ENCODE peak calls at places on chromosome 20, in four cellular contexts. W, J, Q and V are unnamed samples.

GRCh38 chr20:2217857-2218529 is 77.8 kb upstream of the TGM3 start:
- DNase-seq in J (no peak), Q (no peak), W (no peak), V (no peak)

GRCh38 chr20:37341632-37342031 is 4.3 kb upstream of the SRC start:
- DNase-seq in Q (no peak), J (no peak), W (no peak), V (no peak)

GRCh38 chr20:44111712-44112335 is 75.2 kb downstream of the JPH2 start:
- DNase-seq in J (peak), Q (no peak), W (peak), V (no peak)

GRCh38 chr20:49545572-49545971 is 22.4 kb downstream of the PTGIS start:
- DNase-seq in J (no peak), W (no peak), Q (no peak), V (no peak)

GRCh38 chr20:38489181-38489580 is 16.5 kb downstream of the RALGAPB start:
- DNase-seq in J (no peak), W (no peak), Q (no peak), V (no peak)

GRCh38 chr20:59016795-59017492 is 2.3 kb upstream of the TUBB1 start:
- DNase-seq in Q (no peak), J (no peak), W (peak), V (peak)

GRCh38 chr20:23879811-23880374 is 345 bp upstream of the CST5 start:
- DNase-seq in J (no peak), Q (no peak), W (no peak), V (no peak)

GRCh38 chr20:52001999-52002666 is 189.4 kb downstream of the ZFP64 start:
- DNase-seq in J (peak), W (peak), Q (no peak), V (no peak)

GRCh38 chr20:25484911-25485511 is 77.5 kb downstream of the GINS1 start:
- DNase-seq in Q (no peak), J (peak), W (peak), V (no peak)

GRCh38 chr20:25487306-25487705 is 79.8 kb downstream of the GINS1 start:
- DNase-seq in Q (no peak), W (no peak), J (no peak), V (no peak)

GRCh38 chr20:25487975-25488374 is 80.5 kb downstream of the GINS1 start:
- DNase-seq in Q (no peak), W (no peak), J (no peak), V (no peak)

GRCh38 chr20:25485872-25486271 is 78.4 kb downstream of the GINS1 start:
- DNase-seq in Q (no peak), W (no peak), J (no peak), V (no peak)

GRCh38 chr20:25486377-25486776 is 78.9 kb downstream of the GINS1 start:
- DNase-seq in Q (no peak), W (peak), J (peak), V (no peak)
- TF ChIP-seq CTCF in Q (no peak), W (no peak), J (peak), V (no peak)

DNA sequence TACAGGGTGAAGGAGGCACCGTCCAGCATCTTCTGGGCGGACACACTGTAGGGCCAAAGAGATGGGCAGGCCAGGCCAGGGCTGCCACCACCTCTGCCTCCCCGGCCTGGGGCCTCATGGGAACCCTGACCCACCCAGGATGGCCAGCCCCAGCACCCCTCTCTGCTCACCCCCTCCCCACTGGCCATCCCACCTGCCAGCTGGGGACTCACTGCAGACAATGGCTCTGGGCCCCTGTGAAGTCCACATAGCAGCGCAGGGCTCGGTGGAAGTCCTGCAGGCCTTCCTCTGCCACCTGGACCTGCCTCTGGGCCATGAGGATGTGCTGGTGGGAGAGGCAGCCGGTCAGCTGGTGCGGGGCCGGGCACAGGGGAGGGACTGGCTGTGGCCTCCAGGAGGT is 3.6 kb upstream of the C20orf144 start:
- DNase-seq in W (no peak), Q (no peak), J (no peak), V (no peak)
- TF ChIP-seq CTCF in W (no peak), Q (no peak), J (no peak), V (no peak)

DNA sequence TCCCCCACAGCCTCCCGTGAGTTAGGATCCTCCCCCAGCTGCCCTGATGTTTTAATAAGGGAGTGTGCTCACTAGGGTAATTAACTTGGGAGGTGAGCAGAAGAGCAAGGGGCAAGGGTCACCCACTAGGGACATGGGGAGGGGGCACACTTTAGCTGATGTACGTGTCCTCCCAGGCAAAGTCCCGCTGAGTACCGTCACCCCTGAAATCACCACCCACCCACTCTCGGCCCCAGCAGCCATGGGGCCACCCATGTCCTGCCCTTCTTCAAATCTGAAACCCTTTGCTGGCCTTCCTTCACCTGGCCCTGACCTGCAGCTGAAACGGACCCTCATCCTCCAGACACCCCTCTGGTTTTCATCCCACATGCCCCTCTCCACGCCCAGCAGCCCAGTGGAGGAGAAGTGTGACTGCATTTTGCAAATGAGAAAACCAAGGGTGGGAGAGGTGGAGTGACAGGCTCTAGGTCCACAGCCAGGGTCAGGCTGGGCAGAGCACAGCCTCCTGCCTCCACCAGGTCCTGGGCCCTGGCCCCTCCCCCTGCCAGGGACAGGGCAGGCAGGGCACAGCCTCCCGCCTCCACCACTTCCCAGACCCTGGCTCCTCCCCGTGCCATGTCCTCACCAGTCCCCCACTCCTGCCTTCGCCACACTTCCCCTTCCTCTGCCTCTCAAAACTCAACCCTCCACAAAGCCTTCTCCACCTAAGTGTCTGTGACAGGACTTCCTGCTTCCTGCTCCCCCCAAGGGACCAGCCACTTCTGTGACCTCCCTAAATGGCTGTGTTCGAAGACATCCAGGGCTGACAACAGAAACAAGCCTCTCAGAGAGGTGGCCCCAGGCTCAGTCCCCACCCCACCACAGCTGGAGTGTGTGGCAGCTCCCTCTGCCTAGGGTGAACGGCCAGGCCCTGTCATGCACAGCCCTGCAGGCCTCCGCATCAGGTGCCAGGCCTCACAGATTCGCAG is 15.1 kb downstream of the ACSS1 start:
- DNase-seq in J (no peak), Q (peak), W (no peak), V (no peak)
- TF ChIP-seq CTCF in J (no peak), Q (no peak), W (no peak), V (no peak)

GRCh38 chr20:62297449-62298227 is 5.2 kb upstream of the ADRM1 start:
- DNase-seq in J (no peak), Q (no peak), W (no peak), V (no peak)
- TF ChIP-seq CTCF in J (no peak), Q (no peak), W (no peak), V (no peak)

DNA sequence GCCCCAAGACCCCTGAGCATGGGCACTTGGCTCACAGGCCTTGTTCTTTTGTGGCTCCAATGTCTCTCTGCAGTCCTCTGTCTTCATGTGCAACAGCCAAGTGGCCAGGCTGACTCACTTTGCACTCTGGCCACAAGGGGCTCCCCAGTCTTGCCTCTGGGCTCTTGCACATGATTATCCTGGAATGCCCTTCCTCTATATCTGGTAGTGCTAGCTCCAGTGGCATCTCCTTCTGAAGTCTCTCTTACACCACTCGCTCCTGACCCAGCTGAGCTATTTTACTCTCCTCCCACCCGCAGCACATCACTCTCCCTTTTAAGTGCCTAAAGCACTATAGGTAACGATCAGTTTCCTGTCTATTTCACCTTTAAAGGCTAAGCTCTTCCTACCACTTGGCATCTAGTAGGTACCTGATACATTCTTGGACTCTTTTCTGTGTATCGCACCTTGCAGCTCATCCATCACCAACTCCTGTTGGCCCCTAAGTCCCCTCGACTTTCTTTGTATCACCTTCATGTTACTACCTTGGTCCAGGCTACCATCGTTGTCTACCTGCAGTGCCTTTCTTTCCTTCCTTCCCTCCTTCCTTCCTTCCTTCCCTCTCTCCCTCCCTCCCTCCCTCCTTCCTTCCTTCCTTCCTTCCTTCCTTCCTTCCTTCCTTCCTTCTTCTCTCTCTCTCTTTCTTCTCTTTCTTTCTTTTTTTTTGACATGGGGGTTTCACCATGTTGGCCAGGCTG is 211.9 kb upstream of the RNF24 start:
- DNase-seq in J (peak), W (peak), Q (no peak), V (no peak)
- TF ChIP-seq CTCF in J (peak), W (peak), Q (peak), V (peak)

GRCh38 chr20:21632654-21633053 is 72.8 kb upstream of the PAX1 start:
- DNase-seq in J (no peak), Q (no peak), W (no peak), V (no peak)

GRCh38 chr20:21628800-21629199 is 76.7 kb upstream of the PAX1 start:
- DNase-seq in Q (no peak), W (no peak), J (no peak), V (no peak)

GRCh38 chr20:21633829-21634228 is 71.6 kb upstream of the PAX1 start:
- DNase-seq in Q (no peak), J (no peak), W (no peak), V (no peak)

DNA sequence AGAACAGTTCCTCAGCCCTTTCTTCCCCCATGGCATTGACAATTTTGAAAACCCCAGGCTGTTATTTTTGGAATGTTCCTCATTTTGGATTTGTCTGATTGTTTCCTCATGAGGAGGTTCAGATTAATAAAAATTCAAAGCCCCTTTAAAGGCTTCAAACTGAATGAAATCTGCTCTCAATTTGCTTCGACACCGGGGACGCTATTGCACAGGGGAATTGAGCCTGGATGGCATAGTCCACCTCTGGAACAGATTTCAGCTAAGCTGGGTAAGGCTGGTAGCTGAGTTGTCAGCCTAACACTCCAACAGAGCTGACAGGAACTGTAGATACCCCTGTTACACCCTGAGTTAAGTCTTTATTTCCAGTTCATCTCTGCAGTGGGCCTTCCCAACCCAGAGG is 73.4 kb upstream of the PAX1 start:
- DNase-seq in J (no peak), Q (no peak), W (no peak), V (no peak)
- TF ChIP-seq CTCF in J (no peak), Q (no peak), W (no peak), V (no peak)

DNA sequence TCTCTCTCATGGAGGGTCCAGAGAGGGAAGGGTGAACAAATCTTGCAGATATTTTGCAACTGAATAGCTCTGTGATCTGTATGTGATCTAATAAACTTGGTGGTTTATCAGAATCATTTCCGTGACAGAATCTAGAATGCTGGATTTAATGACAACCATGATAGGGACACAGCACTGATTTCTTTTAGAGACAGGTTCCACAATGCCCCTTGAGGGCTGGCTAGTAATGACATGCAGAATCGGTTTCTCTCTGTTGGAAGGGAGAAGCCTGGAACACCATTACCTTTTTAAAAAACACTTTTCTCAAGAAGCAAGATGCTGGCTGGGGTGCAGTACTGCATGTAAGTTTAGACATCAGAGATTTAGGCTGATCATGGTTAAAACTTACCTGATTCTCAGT is 313.4 kb downstream of the CDH26 start:
- DNase-seq in W (no peak), Q (no peak), J (peak), V (no peak)
- TF ChIP-seq CTCF in W (no peak), Q (no peak), J (no peak), V (peak)

DNA sequence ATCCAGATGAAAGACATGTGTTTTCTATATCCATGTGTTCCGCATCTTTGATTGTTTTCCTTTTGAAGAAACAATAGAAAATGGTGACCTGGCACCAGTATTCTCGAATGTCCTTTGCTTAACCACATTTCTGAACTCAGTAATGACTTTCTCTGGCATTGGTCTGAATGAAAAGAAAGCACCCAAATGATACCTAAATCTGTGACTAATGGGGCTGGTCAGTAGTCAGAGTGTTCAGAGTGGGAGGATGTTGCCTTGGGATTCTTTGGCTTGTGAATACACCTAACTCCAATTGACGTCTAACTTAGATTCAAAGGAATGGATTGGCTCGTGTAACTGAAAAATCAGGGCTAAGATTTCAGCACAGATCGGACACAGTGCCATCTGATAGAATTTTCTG is 27.1 kb downstream of the PARD6B start:
- DNase-seq in Q (no peak), W (no peak), J (no peak), V (peak)
- TF ChIP-seq CTCF in Q (no peak), W (no peak), J (no peak), V (no peak)

GRCh38 chr20:21360686-21361085 is 36.6 kb downstream of the NKX2-4 start:
- DNase-seq in Q (no peak), J (peak), W (peak), V (no peak)
- TF ChIP-seq CTCF in Q (no peak), J (no peak), W (no peak), V (no peak)